ENCODE peak calls at places on chromosomes 12 and 14, in seven cellular contexts. F, X, K, Z, H, V and B are unnamed samples.

GRCh38 chr12:78155546-78155945 is 324.9 kb downstream of the NAV3 start:
- DNase-seq in V (no peak), F (no peak), Z (no peak), X (no peak), K (no peak), H (no peak), B (no peak)

GRCh38 chr12:57173089-57173488 is 25.7 kb upstream of the LRP1-AS start:
- DNase-seq in V (peak; percentile 51), X (no peak), Z (no peak), H (no peak), K (no peak), F (peak; percentile 43), B (no peak)

GRCh38 chr12:126858586-126858985 is 1408.4 kb upstream of the TMEM132C start:
- DNase-seq in V (no peak), X (no peak), H (no peak), K (no peak), Z (no peak), F (no peak), B (no peak)

GRCh38 chr12:74641694-74642093 is 104.1 kb downstream of the ATXN7L3B start:
- DNase-seq in K (no peak), F (no peak), H (no peak), Z (no peak), X (no peak), V (no peak), B (no peak)

GRCh38 chr14:37150414-37150813 is 22.0 kb downstream of the SLC25A21 start:
- DNase-seq in H (no peak), F (peak; percentile 70), Z (no peak), V (no peak), K (no peak), X (no peak), B (no peak)

GRCh38 chr12:88579941-88580871 is at the start of gene KITLG:
- DNase-seq in V (peak; percentile 89), Z (peak; percentile 27), F (peak; percentile 65), X (peak; percentile 35), H (peak; percentile 94), K (peak; percentile 96), B (peak; percentile 82)

GRCh38 chr14:99524804-99525698 is 43.8 kb downstream of the CCNK start:
- DNase-seq in X (no peak), V (no peak), K (no peak), F (no peak), H (no peak), Z (no peak), B (peak; percentile 58)

GRCh38 chr12:121805171-121805687 is 1.4 kb downstream of the SETD1B start:
- DNase-seq in F (peak; percentile 44), X (no peak), Z (no peak), K (peak; percentile 87), V (no peak), H (no peak), B (peak; percentile 83)

GRCh38 chr14:24921903-24922302 is 128.0 kb downstream of the STXBP6 start:
- DNase-seq in Z (no peak), H (no peak), X (no peak), F (no peak), K (no peak), V (no peak), B (no peak)

GRCh38 chr14:49857427-49858003 is 4.9 kb upstream of the NEMF start:
- DNase-seq in K (no peak), F (no peak), Z (no peak), X (no peak), H (no peak), V (no peak), B (no peak)

GRCh38 chr14:99660794-99661193 is 15.9 kb downstream of the HHIPL1 start:
- DNase-seq in F (no peak), H (no peak), Z (no peak), V (no peak), K (no peak), X (no peak), B (no peak)

GRCh38 chr12:118219772-118220171 is 83.8 kb downstream of the PEBP1 start:
- DNase-seq in Z (no peak), V (peak; percentile 18), X (no peak), K (no peak), H (no peak), F (no peak), B (no peak)

GRCh38 chr14:65564370-65564769 is 151.8 kb downstream of the FUT8 start:
- DNase-seq in V (no peak), X (no peak), K (no peak), Z (no peak), H (no peak), F (no peak), B (no peak)

GRCh38 chr12:51907864-51908425 is 641 bp downstream of the ACVRL1 start:
- DNase-seq in K (peak; percentile 80), F (no peak), Z (no peak), H (peak; percentile 63), X (no peak), V (no peak), B (peak; percentile 58)

GRCh38 chr12:6336079-6336858 is 5.6 kb downstream of the TNFRSF1A start:
- DNase-seq in V (peak; percentile 92), H (peak; percentile 98), K (peak; percentile 98), F (peak; percentile 60), Z (no peak), X (no peak), B (peak; percentile 95)
- TF ChIP-seq POLR2A in V (no peak), H (peak; percentile 34), K (no peak), F (peak; percentile 9), Z (no peak), X (no peak), B (peak; percentile 35)

DNA sequence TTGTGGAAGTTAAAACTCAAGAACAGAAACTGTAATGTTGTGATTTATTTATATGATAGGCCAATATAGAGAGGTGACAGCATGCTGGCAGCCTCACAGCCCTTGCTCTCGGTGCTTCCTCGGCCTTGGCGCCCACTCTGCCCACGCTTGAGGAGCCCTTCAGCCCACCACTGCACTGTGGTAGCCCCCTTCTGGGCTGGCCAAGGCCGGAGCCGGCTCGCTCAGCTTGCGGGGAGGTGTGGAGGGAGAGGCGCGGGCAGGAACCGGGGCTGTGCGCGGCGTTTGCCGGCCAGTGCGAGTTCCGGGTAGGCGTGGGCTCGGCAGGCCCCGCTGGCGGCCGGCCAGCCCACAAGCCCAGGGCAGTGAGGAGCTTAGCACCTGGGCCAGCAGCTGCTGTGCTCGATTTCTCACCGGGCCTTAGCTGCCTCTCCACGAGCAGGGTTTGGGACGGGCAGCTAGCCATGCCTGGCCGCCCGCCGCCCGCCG is 65.8 kb upstream of the SLC8A3 start:
- DNase-seq in V (peak; percentile 58), H (no peak), F (peak; percentile 86), Z (no peak), X (no peak), K (no peak), B (peak; percentile 83)
- TF ChIP-seq POLR2A in V (no peak), H (no peak), F (no peak), Z (no peak), X (no peak), K (no peak), B (no peak)

GRCh38 chr12:30858471-30858870 is 68.1 kb upstream of the TSPAN11 start:
- DNase-seq in K (no peak), F (no peak), V (no peak), X (no peak), H (no peak), Z (no peak), B (no peak)

GRCh38 chr12:30853561-30854133 is 72.9 kb upstream of the TSPAN11 start:
- DNase-seq in H (no peak), X (no peak), F (no peak), K (no peak), Z (no peak), V (no peak), B (no peak)

GRCh38 chr12:30863839-30864238 is 62.7 kb upstream of the TSPAN11 start:
- DNase-seq in K (no peak), V (no peak), H (no peak), F (no peak), Z (no peak), X (no peak), B (no peak)

GRCh38 chr12:30862486-30862885 is 64.1 kb upstream of the TSPAN11 start:
- DNase-seq in H (no peak), V (peak; percentile 73), K (no peak), F (no peak), Z (no peak), X (no peak), B (no peak)

DNA sequence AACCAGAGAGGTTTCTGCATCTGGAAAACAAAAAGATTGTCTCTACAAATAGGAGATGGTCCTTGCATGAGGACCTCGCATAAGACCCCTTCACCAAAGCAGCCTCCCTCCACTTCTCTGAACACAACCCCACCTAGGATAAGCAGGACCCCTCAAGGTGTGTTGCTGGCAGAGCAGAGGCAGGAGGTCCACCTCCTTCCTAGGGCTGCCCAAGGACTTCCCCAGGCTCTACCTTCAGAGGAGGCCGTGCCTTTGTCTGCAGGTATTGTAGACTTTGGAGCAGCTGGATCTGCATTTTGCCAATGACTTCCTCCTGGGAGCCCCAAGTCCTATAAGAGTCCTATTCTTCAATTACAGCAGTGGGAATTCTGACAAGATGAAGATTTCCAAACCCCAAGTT is 67.3 kb upstream of the TSPAN11 start:
- DNase-seq in Z (no peak), V (no peak), X (no peak), F (no peak), K (no peak), H (no peak), B (no peak)
- TF ChIP-seq POLR2A in Z (no peak), V (no peak), X (no peak), F (no peak), K (no peak), H (no peak), B (no peak)

GRCh38 chr12:120096671-120097202 is 19.8 kb downstream of the RAB35 start:
- DNase-seq in K (no peak), H (no peak), V (no peak), X (no peak), F (no peak), Z (no peak), B (no peak)
- TF ChIP-seq POLR2A in K (no peak), H (no peak), V (no peak), X (no peak), F (no peak), Z (no peak), B (no peak)

DNA sequence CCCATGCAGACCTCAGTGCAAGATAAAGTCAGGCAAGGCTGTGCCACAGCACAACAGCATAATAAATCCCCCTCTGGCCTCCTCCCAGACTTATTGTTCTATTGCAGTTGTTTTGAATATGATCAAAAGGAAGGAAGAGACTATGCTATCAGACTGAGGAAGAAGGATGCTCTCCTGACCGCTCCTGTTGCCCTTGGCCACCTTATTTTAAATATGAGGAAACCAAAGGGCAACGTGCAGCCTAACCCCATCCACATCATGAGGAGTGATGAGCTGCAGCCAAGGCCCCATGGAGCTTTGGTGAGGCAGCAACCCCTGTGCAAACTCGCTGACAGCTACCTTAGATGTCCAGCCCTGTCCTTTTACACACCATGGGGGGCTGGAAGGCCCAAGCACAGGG is 291.7 kb downstream of the ZFP36L1 start:
- DNase-seq in H (no peak), K (no peak), V (no peak), X (no peak), F (no peak), Z (no peak), B (no peak)
- TF ChIP-seq POLR2A in H (no peak), K (no peak), V (no peak), X (no peak), F (no peak), Z (no peak), B (no peak)

GRCh38 chr14:54102051-54102456 is 145.4 kb upstream of the BMP4 start:
- DNase-seq in F (no peak), X (no peak), Z (no peak), K (no peak), H (no peak), V (no peak), B (no peak)
- TF ChIP-seq POLR2A in F (no peak), X (no peak), Z (no peak), K (no peak), H (no peak), V (no peak), B (no peak)